ENCODE peak calls at places on chromosomes 13 and 19, in nine cellular contexts. Z is NCI-H774; Y is cerebellum; Q is heart right ventricle; C is stimulated activated CD8-positive, alpha-beta memory T cell treated with anti-CD3 and anti-CD28 coated beads, Interleukin-4, amount 100 ng/mL, for 48 hours; V is hippocampal formation; I is stimulated activated CD4-positive, alpha-beta T cell treated with anti-CD3 and anti-CD28 coated beads, Interleukin-2, amount 100 ng/mL, for 24 hours; H is activated naive CD8-positive, alpha-beta T cell treated with anti-CD3 and anti-CD28 coated beads for 36 hours; M is left cardiac atrium. A is an unnamed sample.

GRCh38 chr19:17448190-17448967 is at the start of gene TMEM221:
- DNase-seq in Z (no peak), Y (no peak), Q (peak), C (peak), V (no peak), I (peak), H (peak), M (peak), A (no peak)

GRCh38 chr19:45187421-45188100 is 9.0 kb downstream of the BLOC1S3 start:
- DNase-seq in Z (peak), Y (peak), Q (no peak), C (no peak), V (no peak), I (no peak), H (no peak), M (no peak), A (no peak)

GRCh38 chr13:32075150-32075851 is 43.7 kb downstream of the FRY start:
- DNase-seq in Z (no peak), Y (no peak), Q (no peak), C (no peak), V (no peak), I (no peak), H (no peak), M (no peak), A (no peak)

GRCh38 chr13:80465321-80465720 is 124.4 kb upstream of the SPRY2 start:
- DNase-seq in Z (no peak), Y (no peak), Q (no peak), C (no peak), V (no peak), I (no peak), H (no peak), M (no peak), A (no peak)

GRCh38 chr19:54096642-54097106 is 3.9 kb downstream of the OSCAR start:
- DNase-seq in Z (no peak), Y (no peak), Q (no peak), C (no peak), V (no peak), I (no peak), H (no peak), M (no peak), A (no peak)

GRCh38 chr19:37893845-37894575 is 12.4 kb downstream of the WDR87 start:
- DNase-seq in Z (no peak), Y (no peak), Q (no peak), C (no peak), V (no peak), I (no peak), H (no peak), M (no peak), A (no peak)

GRCh38 chr13:85638815-85639393 is 160.3 kb downstream of the SLITRK6 start:
- DNase-seq in Z (no peak), Y (no peak), Q (no peak), C (no peak), V (no peak), I (no peak), H (no peak), M (no peak), A (no peak)

GRCh38 chr13:92743992-92744391 is 482.6 kb upstream of the GPC6 start:
- DNase-seq in Z (no peak), Y (no peak), Q (no peak), C (no peak), V (no peak), I (no peak), H (no peak), M (no peak), A (no peak)

GRCh38 chr13:85597790-85598500 is 201.3 kb downstream of the SLITRK6 start:
- DNase-seq in Z (no peak), Y (no peak), Q (no peak), C (no peak), V (no peak), I (no peak), H (no peak), M (no peak), A (no peak)

GRCh38 chr19:44796701-44797115 is 12.2 kb upstream of the BCAM start:
- DNase-seq in Z (peak), Y (no peak), Q (peak), C (no peak), V (no peak), I (no peak), H (no peak), M (peak), A (peak)

GRCh38 chr13:44758595-44759221 is 182.6 kb upstream of the TSC22D1 start:
- DNase-seq in Z (peak), Y (no peak), Q (no peak), C (peak), V (no peak), I (peak), H (no peak), M (no peak), A (peak)

GRCh38 chr13:100461309-100462035 is 127.1 kb downstream of the GGACT start:
- DNase-seq in Z (peak), Y (no peak), Q (no peak), C (no peak), V (no peak), I (no peak), H (no peak), M (no peak), A (peak)

A was measured in NCI-H510A.